ENCODE peak calls at places on chromosome X, in six cellular contexts. One of them, this sample, is unnamed.

GRCh38 chrX:27565992-27566391 is 24.2 kb upstream of the DCAF8L2 start:
- DNase-seq in brain microvascular endothelial cell: peak; percentile 75
- DNase-seq in lower leg skin: no peak
- DNase-seq in NCI-H1048: no peak
- DNase-seq in natural killer cell: no peak
- DNase-seq in body of pancreas: no peak
- DNase-seq in this sample: no peak

GRCh38 chrX:151762802-151763201 is 28.3 kb downstream of the CNGA2 start:
- DNase-seq in brain microvascular endothelial cell: no peak
- DNase-seq in lower leg skin: no peak
- DNase-seq in NCI-H1048: no peak
- DNase-seq in natural killer cell: no peak
- DNase-seq in body of pancreas: no peak
- DNase-seq in this sample: no peak

GRCh38 chrX:66030505-66031317 is 9.2 kb downstream of the VSIG4 start:
- DNase-seq in brain microvascular endothelial cell: peak; percentile 1
- DNase-seq in lower leg skin: no peak
- DNase-seq in NCI-H1048: no peak
- DNase-seq in natural killer cell: no peak
- DNase-seq in body of pancreas: no peak
- DNase-seq in this sample: no peak

GRCh38 chrX:123835661-123836371 is 24.0 kb upstream of the XIAP start:
- DNase-seq in brain microvascular endothelial cell: peak; percentile 51
- DNase-seq in lower leg skin: no peak
- DNase-seq in NCI-H1048: no peak
- DNase-seq in natural killer cell: no peak
- DNase-seq in body of pancreas: peak; percentile 22
- DNase-seq in this sample: peak; percentile 74

GRCh38 chrX:152817082-152817744 is 13.3 kb downstream of the CETN2 start:
- DNase-seq in brain microvascular endothelial cell: peak; percentile 47
- DNase-seq in lower leg skin: no peak
- DNase-seq in NCI-H1048: no peak
- DNase-seq in natural killer cell: no peak
- DNase-seq in body of pancreas: peak; percentile 28
- DNase-seq in this sample: peak; percentile 6

GRCh38 chrX:15675490-15675921 is 10.9 kb upstream of the CLTRN start:
- DNase-seq in brain microvascular endothelial cell: peak; percentile 77
- DNase-seq in lower leg skin: peak; percentile 76
- DNase-seq in NCI-H1048: peak; percentile 73
- DNase-seq in natural killer cell: no peak
- DNase-seq in body of pancreas: peak; percentile 90
- DNase-seq in this sample: peak; percentile 72

GRCh38 chrX:618761-619450 is 11.7 kb upstream of the SHOX start:
- DNase-seq in brain microvascular endothelial cell: no peak
- DNase-seq in lower leg skin: no peak
- DNase-seq in NCI-H1048: no peak
- DNase-seq in natural killer cell: no peak
- DNase-seq in body of pancreas: no peak
- DNase-seq in this sample: no peak

GRCh38 chrX:150690126-150690525 is 3.1 kb upstream of the MTMR1 start:
- DNase-seq in brain microvascular endothelial cell: peak; percentile 92
- DNase-seq in lower leg skin: no peak
- DNase-seq in NCI-H1048: no peak
- DNase-seq in natural killer cell: no peak
- DNase-seq in body of pancreas: no peak
- DNase-seq in this sample: peak; percentile 15

GRCh38 chrX:123648028-123648810 is 84.6 kb downstream of the THOC2 start:
- DNase-seq in brain microvascular endothelial cell: peak; percentile 65
- DNase-seq in lower leg skin: no peak
- DNase-seq in NCI-H1048: no peak
- DNase-seq in natural killer cell: no peak
- DNase-seq in body of pancreas: no peak
- DNase-seq in this sample: peak; percentile 43

This sample was measured in LoVo.